ENCODE peak calls at places on chromosome 19, in ten cellular contexts. V is CD8-positive, alpha-beta T cell; U is astrocyte of the spinal cord; S is NCI-H1436; I is skeletal muscle cell; L is SHP77; W is K562; P is AG08396; Z is GOT3; G is T-helper 22 cell. D is an unnamed sample.

GRCh38 chr19:46748325-46749109 is 2.3 kb upstream of the STRN4 start:
- DNase-seq in W (peak; percentile 83), S (peak; percentile 17), Z (no peak), P (peak; percentile 77), V (peak; percentile 82), G (peak; percentile 28), I (no peak), U (no peak), L (peak; percentile 59), D (peak; percentile 23)

GRCh38 chr19:3387645-3388589 is 21.5 kb downstream of the NFIC start:
- DNase-seq in I (no peak), U (peak; percentile 53), W (no peak), Z (no peak), P (peak; percentile 82), L (peak; percentile 89), S (peak; percentile 84), G (no peak), V (no peak), D (peak; percentile 37)

GRCh38 chr19:1169921-1170885 is 3.9 kb downstream of the SBNO2 start:
- DNase-seq in P (peak; percentile 58), Z (peak; percentile 31), I (peak; percentile 20), L (no peak), G (no peak), S (no peak), W (peak; percentile 79), U (peak; percentile 29), V (no peak), D (no peak)

GRCh38 chr19:38028913-38029565 is 122.0 kb downstream of the SIPA1L3 start:
- DNase-seq in V (no peak), G (no peak), Z (no peak), I (no peak), U (peak; percentile 63), W (no peak), L (no peak), S (no peak), P (no peak), D (no peak)

GRCh38 chr19:4669723-4670480 is at the start of gene MYDGF:
- DNase-seq in Z (peak; percentile 71), V (peak; percentile 92), G (peak; percentile 88), S (peak; percentile 83), P (peak; percentile 100), I (peak; percentile 58), U (peak; percentile 88), W (peak; percentile 94), L (peak; percentile 92), D (peak; percentile 34)

GRCh38 chr19:21569497-21569870 is 64.1 kb downstream of the ZNF429 start:
- DNase-seq in Z (no peak), S (peak; percentile 22), V (peak; percentile 66), L (peak; percentile 43), U (no peak), W (no peak), G (peak; percentile 38), P (no peak), I (no peak), D (peak; percentile 52)

GRCh38 chr19:43678512-43678911 is 8.5 kb upstream of the PLAUR start:
- DNase-seq in Z (no peak), U (no peak), L (no peak), V (no peak), W (no peak), I (no peak), S (no peak), P (no peak), G (no peak), D (no peak)

GRCh38 chr19:56119585-56119978 is 1.5 kb downstream of the ZNF787 start:
- DNase-seq in L (no peak), I (no peak), W (peak; percentile 42), V (no peak), Z (no peak), S (no peak), U (no peak), P (peak; percentile 65), G (no peak), D (no peak)

GRCh38 chr19:5955638-5955935 is 22.4 kb downstream of the RANBP3 start:
- DNase-seq in I (no peak), S (no peak), V (no peak), P (peak; percentile 49), U (peak; percentile 63), G (no peak), W (no peak), L (no peak), Z (no peak), D (no peak)

GRCh38 chr19:33249740-33250366 is 24.2 kb upstream of the SLC7A10 start:
- DNase-seq in P (no peak), U (no peak), G (no peak), S (no peak), I (no peak), Z (no peak), V (no peak), W (no peak), L (no peak), D (no peak)

GRCh38 chr19:50696065-50696425 is 23.6 kb downstream of the SHANK1 start:
- DNase-seq in W (no peak), Z (no peak), L (no peak), V (no peak), P (no peak), S (no peak), G (no peak), I (no peak), U (no peak), D (no peak)

GRCh38 chr19:55189424-55189823 is 9.3 kb upstream of the SYT5 start:
- DNase-seq in S (no peak), G (no peak), L (peak; percentile 92), V (no peak), P (no peak), Z (no peak), I (peak; percentile 94), U (peak; percentile 91), W (no peak), D (no peak)

GRCh38 chr19:50772408-50773311 is 2.4 kb downstream of the GPR32 start:
- DNase-seq in I (no peak), W (peak; percentile 66), V (no peak), Z (no peak), L (peak; percentile 16), U (no peak), S (no peak), P (peak; percentile 61), G (no peak), D (no peak)

GRCh38 chr19:41861098-41861768 is 1.2 kb downstream of the RPS19 start:
- DNase-seq in L (no peak), G (no peak), S (no peak), I (no peak), V (no peak), P (no peak), U (no peak), Z (no peak), W (peak; percentile 35), D (no peak)

GRCh38 chr19:6481541-6482342 is at the start of gene DENND1C:
- DNase-seq in Z (no peak), U (no peak), P (peak; percentile 21), L (peak; percentile 24), W (peak; percentile 71), I (no peak), S (no peak), G (no peak), V (peak; percentile 77), D (no peak)

GRCh38 chr19:1807030-1807694 is 4.9 kb downstream of the ATP8B3 start:
- DNase-seq in V (no peak), I (no peak), S (no peak), L (no peak), P (no peak), Z (no peak), W (no peak), U (no peak), G (no peak), D (no peak)

GRCh38 chr19:33280351-33280921 is 21.9 kb downstream of the CEBPA start:
- DNase-seq in P (no peak), W (no peak), L (no peak), G (no peak), S (no peak), V (no peak), Z (no peak), I (no peak), U (no peak), D (no peak)

GRCh38 chr19:6737873-6738725 is 719 bp upstream of the GPR108 start:
- DNase-seq in Z (no peak), P (peak; percentile 74), U (peak; percentile 81), V (peak; percentile 78), L (peak; percentile 100), W (peak; percentile 88), S (peak; percentile 78), G (peak; percentile 56), I (no peak), D (peak; percentile 83)

GRCh38 chr19:52825765-52826164 is 4.3 kb upstream of the ZNF28 start:
- DNase-seq in W (no peak), L (no peak), V (no peak), P (no peak), U (no peak), S (no peak), I (no peak), Z (no peak), G (no peak), D (no peak)

GRCh38 chr19:6378036-6378435 is 2.3 kb upstream of the PSPN start:
- DNase-seq in V (no peak), I (no peak), S (no peak), G (no peak), Z (no peak), P (peak; percentile 72), L (no peak), U (peak; percentile 9), W (no peak), D (no peak)

GRCh38 chr19:32351807-32352630 is 6.6 kb downstream of the ZNF507 start:
- DNase-seq in L (no peak), U (peak; percentile 75), V (no peak), Z (no peak), P (peak; percentile 35), S (no peak), I (no peak), W (no peak), G (no peak), D (no peak)

GRCh38 chr19:42286349-42287016 is 15.4 kb upstream of the PRR19 start:
- DNase-seq in L (no peak), P (peak; percentile 63), G (no peak), U (peak; percentile 48), S (no peak), W (peak; percentile 45), Z (no peak), I (no peak), V (no peak), D (peak; percentile 54)

GRCh38 chr19:16659464-16659831 is 496 bp downstream of the SMIM7 start:
- DNase-seq in S (no peak), L (no peak), I (no peak), U (no peak), W (no peak), P (no peak), Z (no peak), V (no peak), G (no peak), D (no peak)

GRCh38 chr19:50803633-50804419 is 13.6 kb downstream of the ACP4 start:
- DNase-seq in I (no peak), G (peak; percentile 7), V (no peak), S (no peak), W (peak; percentile 68), L (peak; percentile 14), P (peak; percentile 51), Z (no peak), U (no peak), D (peak; percentile 60)

GRCh38 chr19:45140533-45140932 is 20.2 kb downstream of the NKPD1 start:
- DNase-seq in P (no peak), S (no peak), I (no peak), L (no peak), G (no peak), Z (no peak), U (no peak), W (no peak), V (no peak), D (no peak)